ENCODE peak calls at places on chromosomes 12 and 14, in five cellular contexts. One of them, this sample, is unnamed.

GRCh38 chr12:91406920-91407341 is 224.3 kb upstream of the DCN start:
- DNase-seq in A549: peak; percentile 20
- DNase-seq in K562: no peak
- DNase-seq in H1: no peak
- DNase-seq in GM12878: peak; percentile 54
- DNase-seq in this sample: no peak

GRCh38 chr12:64083285-64084210 is 138.5 kb downstream of the KICS2 start:
- DNase-seq in A549: no peak
- DNase-seq in K562: no peak
- DNase-seq in H1: no peak
- DNase-seq in GM12878: no peak
- DNase-seq in this sample: no peak

GRCh38 chr12:58804749-58805148 is 115.6 kb downstream of the LRIG3 start:
- DNase-seq in A549: peak; percentile 9
- DNase-seq in K562: no peak
- DNase-seq in H1: no peak
- DNase-seq in GM12878: no peak
- DNase-seq in this sample: peak; percentile 15

GRCh38 chr12:49507139-49507538 is 31.7 kb upstream of the KCNH3 start:
- DNase-seq in A549: peak; percentile 67
- DNase-seq in K562: no peak
- DNase-seq in H1: no peak
- DNase-seq in GM12878: no peak
- DNase-seq in this sample: no peak

GRCh38 chr14:94124582-94125377 is 4.6 kb downstream of the IFI27L2 start:
- DNase-seq in A549: no peak
- DNase-seq in K562: no peak
- DNase-seq in H1: peak; percentile 14
- DNase-seq in GM12878: no peak
- DNase-seq in this sample: no peak

GRCh38 chr12:128091931-128092330 is 175.0 kb upstream of the TMEM132C start:
- DNase-seq in A549: no peak
- DNase-seq in K562: no peak
- DNase-seq in H1: no peak
- DNase-seq in GM12878: no peak
- DNase-seq in this sample: no peak

GRCh38 chr12:68489273-68489672 is 121.4 kb upstream of the RAP1B start:
- DNase-seq in A549: no peak
- DNase-seq in K562: no peak
- DNase-seq in H1: no peak
- DNase-seq in GM12878: no peak
- DNase-seq in this sample: no peak

GRCh38 chr12:121013715-121014114 is 2.6 kb downstream of the C12orf43 start:
- DNase-seq in A549: no peak
- DNase-seq in K562: no peak
- DNase-seq in H1: no peak
- DNase-seq in GM12878: no peak
- DNase-seq in this sample: no peak

GRCh38 chr12:52216807-52217206 is 16.2 kb upstream of the KRT7 start:
- DNase-seq in A549: no peak
- DNase-seq in K562: no peak
- DNase-seq in H1: no peak
- DNase-seq in GM12878: no peak
- DNase-seq in this sample: no peak

GRCh38 chr12:15698377-15698867 is 90.8 kb downstream of the EPS8 start:
- DNase-seq in A549: no peak
- DNase-seq in K562: no peak
- DNase-seq in H1: no peak
- DNase-seq in GM12878: no peak
- DNase-seq in this sample: no peak

GRCh38 chr12:125734137-125734536 is 668.9 kb downstream of the AACS start:
- DNase-seq in A549: no peak
- DNase-seq in K562: no peak
- DNase-seq in H1: no peak
- DNase-seq in GM12878: no peak
- DNase-seq in this sample: no peak

GRCh38 chr12:89351489-89352241 is 636 bp downstream of the DUSP6 start:
- DNase-seq in A549: peak; percentile 32
- DNase-seq in K562: no peak
- DNase-seq in H1: peak; percentile 67
- DNase-seq in GM12878: no peak
- DNase-seq in this sample: no peak

GRCh38 chr12:53056296-53056695 is 6.4 kb downstream of the TNS2 start:
- DNase-seq in A549: no peak
- DNase-seq in K562: no peak
- DNase-seq in H1: no peak
- DNase-seq in GM12878: no peak
- DNase-seq in this sample: no peak

GRCh38 chr12:524167-524951 is 64.6 kb downstream of the B4GALNT3 start:
- DNase-seq in A549: no peak
- DNase-seq in K562: no peak
- DNase-seq in H1: no peak
- DNase-seq in GM12878: no peak
- DNase-seq in this sample: no peak

GRCh38 chr14:93114713-93115068 is 1.0 kb downstream of the ITPK1 start:
- DNase-seq in A549: no peak
- DNase-seq in K562: no peak
- DNase-seq in H1: no peak
- DNase-seq in GM12878: no peak
- DNase-seq in this sample: no peak

GRCh38 chr14:34098045-34098984 is 147.4 kb upstream of the EGLN3 start:
- DNase-seq in A549: peak; percentile 35
- DNase-seq in K562: peak; percentile 43
- DNase-seq in H1: peak; percentile 47
- DNase-seq in GM12878: peak; percentile 36
- DNase-seq in this sample: peak; percentile 68

GRCh38 chr12:88946377-88946997 is 366.2 kb upstream of the KITLG start:
- DNase-seq in A549: no peak
- DNase-seq in K562: no peak
- DNase-seq in H1: no peak
- DNase-seq in GM12878: no peak
- DNase-seq in this sample: no peak

GRCh38 chr12:5733136-5733755 is 211.8 kb downstream of the ANO2 start:
- DNase-seq in A549: no peak
- DNase-seq in K562: no peak
- DNase-seq in H1: no peak
- DNase-seq in GM12878: no peak
- DNase-seq in this sample: no peak

GRCh38 chr14:38705220-38705619 is 397.8 kb downstream of the SEC23A start:
- DNase-seq in A549: no peak
- DNase-seq in K562: no peak
- DNase-seq in H1: no peak
- DNase-seq in GM12878: no peak
- DNase-seq in this sample: no peak

GRCh38 chr12:55720071-55720564 is at the start of gene RDH5:
- DNase-seq in A549: no peak
- DNase-seq in K562: no peak
- DNase-seq in H1: no peak
- DNase-seq in GM12878: no peak
- DNase-seq in this sample: peak; percentile 83

GRCh38 chr12:91871751-91872150 is 273.9 kb downstream of the BTG1 start:
- DNase-seq in A549: no peak
- DNase-seq in K562: no peak
- DNase-seq in H1: no peak
- DNase-seq in GM12878: no peak
- DNase-seq in this sample: no peak

GRCh38 chr12:121579190-121579791 is 1.5 kb downstream of the KDM2B start:
- DNase-seq in A549: no peak
- DNase-seq in K562: peak; percentile 52
- DNase-seq in H1: peak; percentile 59
- DNase-seq in GM12878: no peak
- DNase-seq in this sample: no peak

GRCh38 chr14:45070215-45070614 is 13.7 kb upstream of the PRPF39 start:
- DNase-seq in A549: no peak
- DNase-seq in K562: no peak
- DNase-seq in H1: no peak
- DNase-seq in GM12878: no peak
- DNase-seq in this sample: no peak

GRCh38 chr14:31990959-31991541 is 86.1 kb upstream of the ARHGAP5 start:
- DNase-seq in A549: no peak
- DNase-seq in K562: no peak
- DNase-seq in H1: no peak
- DNase-seq in GM12878: no peak
- DNase-seq in this sample: peak; percentile 77

GRCh38 chr12:94678396-94678795 is 28.0 kb upstream of the TMCC3 start:
- DNase-seq in A549: no peak
- DNase-seq in K562: no peak
- DNase-seq in H1: no peak
- DNase-seq in GM12878: no peak
- DNase-seq in this sample: no peak

GRCh38 chr14:105477659-105478623 is 3.3 kb downstream of the CRIP2 start:
- DNase-seq in A549: no peak
- DNase-seq in K562: peak; percentile 53
- DNase-seq in H1: no peak
- DNase-seq in GM12878: no peak
- DNase-seq in this sample: no peak

GRCh38 chr14:56569174-56569573 is 10.4 kb upstream of the TMEM260 start:
- DNase-seq in A549: no peak
- DNase-seq in K562: no peak
- DNase-seq in H1: no peak
- DNase-seq in GM12878: no peak
- DNase-seq in this sample: no peak

GRCh38 chr12:104698871-104699270 is 242.1 kb downstream of the CHST11 start:
- DNase-seq in A549: no peak
- DNase-seq in K562: no peak
- DNase-seq in H1: no peak
- DNase-seq in GM12878: no peak
- DNase-seq in this sample: no peak

GRCh38 chr14:75342762-75343599 is 64.4 kb downstream of the FOS start:
- DNase-seq in A549: no peak
- DNase-seq in K562: no peak
- DNase-seq in H1: no peak
- DNase-seq in GM12878: peak; percentile 57
- DNase-seq in this sample: no peak

GRCh38 chr14:75648066-75648838 is 12.4 kb downstream of the ERG28 start:
- DNase-seq in A549: peak; percentile 64
- DNase-seq in K562: no peak
- DNase-seq in H1: no peak
- DNase-seq in GM12878: no peak
- DNase-seq in this sample: peak; percentile 98

GRCh38 chr12:113142173-113142885 is 6.8 kb upstream of the RASAL1 start:
- DNase-seq in A549: no peak
- DNase-seq in K562: no peak
- DNase-seq in H1: no peak
- DNase-seq in GM12878: no peak
- DNase-seq in this sample: peak; percentile 17

GRCh38 chr14:34931206-34931605 is 51.6 kb upstream of the SRP54 start:
- DNase-seq in A549: no peak
- DNase-seq in K562: no peak
- DNase-seq in H1: no peak
- DNase-seq in GM12878: peak; percentile 9
- DNase-seq in this sample: no peak

GRCh38 chr12:105601158-105601557 is 270.7 kb downstream of the C12orf75 start:
- DNase-seq in A549: no peak
- DNase-seq in K562: no peak
- DNase-seq in H1: no peak
- DNase-seq in GM12878: no peak
- DNase-seq in this sample: no peak

GRCh38 chr12:12266389-12266872 is 413 bp downstream of the LRP6 start:
- DNase-seq in A549: no peak
- DNase-seq in K562: no peak
- DNase-seq in H1: no peak
- DNase-seq in GM12878: no peak
- DNase-seq in this sample: no peak

GRCh38 chr12:126547905-126548304 is 1482.7 kb downstream of the AACS start:
- DNase-seq in A549: no peak
- DNase-seq in K562: no peak
- DNase-seq in H1: no peak
- DNase-seq in GM12878: no peak
- DNase-seq in this sample: no peak

GRCh38 chr12:21607701-21608100 is 3.1 kb upstream of the GYS2 start:
- DNase-seq in A549: no peak
- DNase-seq in K562: no peak
- DNase-seq in H1: no peak
- DNase-seq in GM12878: no peak
- DNase-seq in this sample: no peak

GRCh38 chr14:29926701-29927595 is 699 bp downstream of the PRKD1 start:
- DNase-seq in A549: peak; percentile 34
- DNase-seq in K562: no peak
- DNase-seq in H1: peak; percentile 71
- DNase-seq in GM12878: no peak
- DNase-seq in this sample: peak; percentile 54
- TF ChIP-seq KDM1A in A549: no peak
- TF ChIP-seq KDM1A in K562: no peak
- TF ChIP-seq KDM1A in H1: no peak
- TF ChIP-seq KDM1A in GM12878: no peak
- TF ChIP-seq KDM1A in this sample: no peak

GRCh38 chr14:99508896-99509629 is 27.9 kb downstream of the CCNK start:
- DNase-seq in A549: no peak
- DNase-seq in K562: no peak
- DNase-seq in H1: peak; percentile 56
- DNase-seq in GM12878: no peak
- DNase-seq in this sample: no peak
- TF ChIP-seq KDM1A in A549: no peak
- TF ChIP-seq KDM1A in K562: no peak
- TF ChIP-seq KDM1A in H1: no peak
- TF ChIP-seq KDM1A in GM12878: no peak
- TF ChIP-seq KDM1A in this sample: no peak

DNA sequence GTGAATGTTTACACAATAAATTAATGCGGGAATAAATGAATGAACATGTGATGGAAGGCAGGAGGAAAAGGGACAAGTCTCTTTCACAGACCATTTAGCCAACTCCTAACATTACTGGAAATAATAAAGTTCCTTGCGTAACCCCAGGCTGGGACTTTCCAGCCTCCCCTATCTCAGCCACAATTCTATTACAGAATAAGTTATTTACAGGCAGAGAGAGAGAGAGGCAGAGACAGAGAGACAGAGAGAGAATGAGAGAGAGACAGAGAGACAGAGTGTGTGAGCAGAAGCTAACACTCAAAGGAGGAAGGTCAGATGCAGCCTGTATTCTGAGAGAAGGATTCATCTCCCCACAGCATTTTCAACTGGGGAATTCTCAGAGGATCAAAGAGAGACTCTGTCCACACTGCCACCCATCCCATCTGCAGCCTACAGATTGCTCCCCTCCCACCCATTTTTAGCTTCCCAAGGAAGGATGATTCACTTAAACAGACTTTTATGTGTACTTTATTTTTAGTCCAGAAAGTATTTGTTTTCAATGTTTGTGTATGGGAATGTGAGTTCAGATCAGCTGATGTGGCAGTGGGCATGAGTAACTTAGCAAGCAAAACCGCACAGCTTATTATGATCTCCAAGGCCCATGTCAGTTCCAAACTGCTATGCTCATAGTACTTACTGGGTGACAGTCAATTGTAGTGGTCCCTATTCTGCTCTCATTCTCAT is 165.7 kb downstream of the CAND1 start:
- DNase-seq in A549: peak; percentile 18
- DNase-seq in K562: no peak
- DNase-seq in H1: no peak
- DNase-seq in GM12878: no peak
- DNase-seq in this sample: peak; percentile 46
- TF ChIP-seq KDM1A in A549: no peak
- TF ChIP-seq KDM1A in K562: no peak
- TF ChIP-seq KDM1A in H1: no peak
- TF ChIP-seq KDM1A in GM12878: no peak
- TF ChIP-seq KDM1A in this sample: no peak

GRCh38 chr12:93090768-93091172 is 161.7 kb upstream of the EEA1 start:
- DNase-seq in A549: peak; percentile 17
- DNase-seq in K562: no peak
- DNase-seq in H1: no peak
- DNase-seq in GM12878: no peak
- DNase-seq in this sample: no peak
- TF ChIP-seq KDM1A in A549: no peak
- TF ChIP-seq KDM1A in K562: no peak
- TF ChIP-seq KDM1A in H1: no peak
- TF ChIP-seq KDM1A in GM12878: no peak
- TF ChIP-seq KDM1A in this sample: no peak

GRCh38 chr12:51200806-51201205 is 17.1 kb downstream of the POU6F1 start:
- DNase-seq in A549: no peak
- DNase-seq in K562: no peak
- DNase-seq in H1: no peak
- DNase-seq in GM12878: no peak
- DNase-seq in this sample: no peak
- TF ChIP-seq KDM1A in A549: no peak
- TF ChIP-seq KDM1A in K562: no peak
- TF ChIP-seq KDM1A in H1: no peak
- TF ChIP-seq KDM1A in GM12878: no peak
- TF ChIP-seq KDM1A in this sample: no peak